ENCODE peak calls at places on chromosome 5, in six cellular contexts. S is GM12878, X is H1, L is HepG2, H is GM12891, D is K562. O is an unnamed sample.

GRCh38 chr5:115429345-115429940 is 115.1 kb downstream of the FEM1C start:
- DNase-seq in L (no peak), H (no peak), D (no peak), X (no peak), S (no peak), O (no peak)

GRCh38 chr5:42021119-42021518 is 96.0 kb downstream of the FBXO4 start:
- DNase-seq in H (no peak), D (no peak), X (no peak), L (no peak), S (no peak), O (no peak)

GRCh38 chr5:72917371-72917776 is 38.5 kb upstream of the FCHO2 start:
- DNase-seq in S (no peak), X (no peak), L (no peak), H (no peak), D (no peak), O (no peak)

GRCh38 chr5:66157046-66157445 is 12.9 kb downstream of the SREK1 start:
- DNase-seq in L (no peak), S (no peak), D (no peak), H (no peak), X (no peak), O (no peak)

GRCh38 chr5:53373420-53374188 is 106.8 kb upstream of the FST start:
- DNase-seq in D (no peak), L (no peak), S (no peak), H (no peak), X (no peak), O (no peak)

GRCh38 chr5:35665066-35665465 is 47.4 kb downstream of the SPEF2 start:
- DNase-seq in S (no peak), H (no peak), X (no peak), D (no peak), L (no peak), O (no peak)

GRCh38 chr5:103224118-103224893 is 34.3 kb upstream of the MACIR start:
- DNase-seq in H (no peak), L (peak), S (peak), D (peak), X (peak), O (peak)

GRCh38 chr5:125558466-125558865 is 812.0 kb upstream of the ZNF608 start:
- DNase-seq in S (no peak), D (no peak), X (no peak), H (no peak), L (no peak), O (no peak)

GRCh38 chr5:140240987-140241706 is 61.8 kb downstream of the PFDN1 start:
- DNase-seq in L (peak), H (no peak), D (peak), X (peak), S (no peak), O (no peak)

GRCh38 chr5:102811962-102812361 is 56.9 kb downstream of the PAM start:
- DNase-seq in D (no peak), L (no peak), H (no peak), S (no peak), X (no peak), O (no peak)

GRCh38 chr5:61796773-61797172 is 464.7 kb downstream of the ZSWIM6 start:
- DNase-seq in L (no peak), X (no peak), S (no peak), D (no peak), H (no peak), O (no peak)

GRCh38 chr5:123813251-123813650 is 301.3 kb downstream of the CSNK1G3 start:
- DNase-seq in X (no peak), L (no peak), D (no peak), S (no peak), H (no peak), O (no peak)

GRCh38 chr5:76691470-76692273 is 24.3 kb upstream of the F2R start:
- DNase-seq in D (no peak), H (no peak), X (no peak), S (peak), L (no peak), O (no peak)

GRCh38 chr5:180084638-180085561 is 13.3 kb upstream of the RNF130 start:
- DNase-seq in S (no peak), X (peak), L (peak), H (no peak), D (no peak), O (no peak)

GRCh38 chr5:175747539-175748060 is 89.7 kb downstream of the HRH2 start:
- DNase-seq in L (no peak), S (no peak), H (no peak), X (peak), D (no peak), O (no peak)

GRCh38 chr5:45252991-45253390 is 443.2 kb downstream of the HCN1 start:
- DNase-seq in L (no peak), D (no peak), H (no peak), S (no peak), X (no peak), O (no peak)

GRCh38 chr5:53418844-53419243 is 61.6 kb upstream of the FST start:
- DNase-seq in D (no peak), H (no peak), L (no peak), X (no peak), S (no peak), O (no peak)

GRCh38 chr5:177445052-177446016 is 1.3 kb upstream of the PRR7 start:
- DNase-seq in S (no peak), X (no peak), L (no peak), H (no peak), D (no peak), O (no peak)

GRCh38 chr5:177447066-177447610 is 524 bp downstream of the PRR7 start:
- DNase-seq in X (peak), D (peak), H (peak), L (no peak), S (no peak), O (peak)

GRCh38 chr5:177448244-177448950 is 1.8 kb downstream of the PRR7 start:
- DNase-seq in S (no peak), D (no peak), H (no peak), X (no peak), L (no peak), O (no peak)

GRCh38 chr5:177447611-177448243 is 1.1 kb downstream of the PRR7 start:
- DNase-seq in H (no peak), S (no peak), X (peak), D (peak), L (peak), O (no peak)

DNA sequence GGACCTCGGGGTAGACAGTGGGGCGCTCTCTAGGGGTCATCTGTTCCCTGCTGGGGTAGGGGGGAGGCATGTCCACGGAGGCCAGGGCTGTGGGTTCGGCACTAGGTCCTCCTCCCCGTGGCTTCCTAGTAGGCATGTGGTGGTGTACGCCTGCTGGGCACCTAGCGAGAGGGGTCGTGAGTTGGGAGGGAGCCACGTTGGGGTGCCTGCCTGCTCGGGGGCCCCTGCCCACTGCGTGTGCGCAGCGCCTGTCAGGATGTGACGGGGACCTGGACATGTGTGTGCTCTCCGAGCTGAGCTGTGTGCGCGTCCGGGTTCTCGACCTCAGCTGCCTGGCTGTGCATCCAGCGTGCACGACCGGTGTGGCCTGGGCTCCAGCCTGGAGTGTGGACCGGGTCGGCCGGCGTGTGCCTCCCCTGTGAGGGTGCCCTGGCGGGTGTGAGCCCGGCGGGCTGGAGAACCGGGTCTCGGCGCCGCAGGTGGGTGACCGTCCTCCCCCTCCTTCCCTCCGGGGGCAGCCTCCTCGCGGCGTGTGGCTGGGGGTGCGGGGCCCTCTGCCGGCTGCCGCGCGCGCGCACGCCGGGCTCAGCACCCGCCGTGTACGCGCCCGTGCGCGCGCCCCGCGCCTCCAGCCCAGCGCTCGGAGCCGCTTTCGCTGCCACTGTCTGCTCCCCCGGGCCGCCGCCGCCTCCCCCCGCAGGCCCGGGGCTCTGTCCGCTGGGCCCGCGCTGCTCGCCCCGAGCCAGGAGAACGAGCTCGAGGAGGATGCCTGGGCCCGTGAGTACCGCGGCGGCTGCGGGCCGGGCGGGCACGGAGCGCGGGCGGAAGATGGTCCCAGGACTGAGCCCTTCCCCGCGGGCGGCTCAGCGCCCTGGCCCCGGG is at the start of gene PRR7:
- DNase-seq in X (peak), D (peak), S (no peak), L (no peak), H (peak), O (peak)
- TF ChIP-seq POLR2A in X (no peak), D (peak), S (no peak), L (no peak), H (peak), O (peak)

DNA sequence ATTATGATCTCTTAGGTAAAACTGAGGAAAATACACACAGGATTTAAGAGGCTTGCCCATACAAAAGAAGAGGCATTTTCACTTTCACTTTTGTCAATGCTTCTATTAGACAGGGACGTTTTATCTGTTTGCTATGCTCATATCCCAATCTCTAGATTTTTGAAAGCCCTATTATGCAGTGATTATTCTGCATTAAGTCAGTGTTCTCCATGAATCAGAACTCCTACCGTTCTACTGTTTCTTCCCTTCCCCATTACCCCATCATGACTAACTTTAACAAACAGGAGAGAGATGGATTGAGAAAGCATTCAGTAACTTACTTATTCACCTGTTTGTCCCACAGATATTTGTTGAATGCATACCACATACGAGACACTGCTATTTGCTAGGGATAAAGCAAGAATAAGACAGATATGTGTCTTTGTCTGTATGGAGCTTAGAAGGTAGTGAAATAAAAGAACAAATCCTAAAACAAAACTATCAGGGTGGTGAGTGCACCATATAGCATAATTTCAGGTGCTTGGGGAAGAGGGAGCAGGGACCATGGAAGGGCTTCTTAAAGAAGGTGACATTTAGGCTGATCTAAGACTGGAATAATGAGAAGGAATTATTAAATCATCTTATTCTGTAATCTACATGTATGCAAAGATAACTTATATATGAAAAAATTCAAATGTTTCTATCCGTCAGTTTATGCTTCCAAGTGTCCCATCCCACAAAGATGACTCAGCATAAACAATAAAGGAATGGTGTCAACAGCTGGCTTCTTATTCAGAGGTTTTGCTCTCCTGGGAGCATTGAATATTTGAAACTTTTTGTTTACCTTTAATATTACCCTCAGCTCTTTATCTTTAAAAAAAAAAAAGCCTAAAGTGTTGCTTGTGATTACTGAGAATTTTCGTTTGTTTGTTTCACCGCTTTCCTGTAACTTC is 328.1 kb downstream of the HINT1 start:
- DNase-seq in L (no peak), D (no peak), S (peak), H (no peak), X (no peak), O (no peak)
- TF ChIP-seq TAF1 in L (no peak), D (no peak), S (no peak), H (no peak), X (no peak), O (no peak)

GRCh38 chr5:40676643-40677333 is 2.9 kb upstream of the PTGER4 start:
- DNase-seq in H (no peak), L (no peak), X (no peak), S (no peak), D (no peak), O (no peak)
- TF ChIP-seq POLR2AphosphoS5 in H (no peak), L (no peak), X (no peak), S (no peak), D (no peak), O (no peak)

GRCh38 chr5:141878771-141879759 is 855 bp upstream of the PCDH1 start:
- DNase-seq in S (peak), X (peak), D (peak), H (peak), L (peak), O (no peak)
- TF ChIP-seq POLR2A in S (no peak), X (no peak), D (no peak), H (no peak), L (no peak), O (no peak)

DNA sequence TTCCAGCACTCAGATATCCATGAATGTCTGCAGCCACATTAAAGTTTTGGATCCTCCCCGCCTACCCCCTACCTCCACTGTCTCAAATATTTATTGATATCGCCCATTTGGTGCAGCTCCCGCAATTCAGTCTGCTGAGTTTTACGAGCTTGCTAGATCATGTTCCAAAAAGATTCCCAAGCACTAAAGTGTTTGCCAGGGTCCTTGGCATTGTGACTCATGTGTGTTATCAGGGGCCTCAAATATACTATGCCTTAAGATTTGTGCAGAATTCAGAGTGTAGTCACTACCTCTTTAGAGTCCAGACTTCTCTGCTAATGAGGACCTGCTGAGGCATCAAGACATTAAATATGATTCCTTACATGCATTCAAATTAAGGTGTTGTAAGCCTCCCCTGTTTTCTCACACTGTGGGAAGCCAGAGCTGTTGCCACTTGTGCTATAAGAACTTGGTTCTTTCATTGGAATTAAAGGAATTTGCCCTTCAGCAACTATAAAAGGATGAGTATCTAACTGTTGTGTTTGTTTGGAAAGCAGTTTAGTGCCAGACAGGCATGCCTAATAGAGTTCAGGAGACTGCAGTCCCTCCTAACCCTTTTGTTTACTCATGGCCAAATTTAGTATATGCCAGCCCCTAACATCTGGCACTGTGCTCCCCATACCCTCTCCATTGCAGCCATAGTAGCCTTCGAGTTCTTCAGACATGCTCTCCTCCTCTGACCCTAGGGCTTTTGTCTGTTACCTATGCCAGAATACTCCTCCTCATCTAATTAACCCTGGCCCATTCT is 316.4 kb downstream of the NR3C1 start:
- DNase-seq in H (no peak), X (no peak), S (no peak), D (no peak), L (peak), O (no peak)
- TF ChIP-seq TAF1 in H (no peak), X (no peak), S (no peak), D (no peak), L (no peak), O (no peak)

GRCh38 chr5:173887610-173888472 is at the start of gene CPEB4:
- DNase-seq in L (peak), S (peak), H (peak), D (peak), X (peak), O (peak)
- TF ChIP-seq POLR2AphosphoS5 in L (peak), S (peak), H (peak), D (peak), X (peak), O (peak)

GRCh38 chr5:108562205-108562454 is 180.2 kb upstream of the FBXL17 start:
- DNase-seq in H (no peak), S (no peak), L (no peak), X (no peak), D (no peak), O (no peak)

GRCh38 chr5:108564441-108564840 is 182.5 kb upstream of the FBXL17 start:
- DNase-seq in S (no peak), D (no peak), X (no peak), H (no peak), L (no peak), O (no peak)

GRCh38 chr5:108557686-108558085 is 175.8 kb upstream of the FBXL17 start:
- DNase-seq in H (no peak), L (no peak), S (no peak), D (no peak), X (no peak), O (no peak)

GRCh38 chr5:108560581-108560980 is 178.7 kb upstream of the FBXL17 start:
- DNase-seq in X (no peak), H (no peak), D (no peak), S (no peak), L (no peak), O (no peak)

DNA sequence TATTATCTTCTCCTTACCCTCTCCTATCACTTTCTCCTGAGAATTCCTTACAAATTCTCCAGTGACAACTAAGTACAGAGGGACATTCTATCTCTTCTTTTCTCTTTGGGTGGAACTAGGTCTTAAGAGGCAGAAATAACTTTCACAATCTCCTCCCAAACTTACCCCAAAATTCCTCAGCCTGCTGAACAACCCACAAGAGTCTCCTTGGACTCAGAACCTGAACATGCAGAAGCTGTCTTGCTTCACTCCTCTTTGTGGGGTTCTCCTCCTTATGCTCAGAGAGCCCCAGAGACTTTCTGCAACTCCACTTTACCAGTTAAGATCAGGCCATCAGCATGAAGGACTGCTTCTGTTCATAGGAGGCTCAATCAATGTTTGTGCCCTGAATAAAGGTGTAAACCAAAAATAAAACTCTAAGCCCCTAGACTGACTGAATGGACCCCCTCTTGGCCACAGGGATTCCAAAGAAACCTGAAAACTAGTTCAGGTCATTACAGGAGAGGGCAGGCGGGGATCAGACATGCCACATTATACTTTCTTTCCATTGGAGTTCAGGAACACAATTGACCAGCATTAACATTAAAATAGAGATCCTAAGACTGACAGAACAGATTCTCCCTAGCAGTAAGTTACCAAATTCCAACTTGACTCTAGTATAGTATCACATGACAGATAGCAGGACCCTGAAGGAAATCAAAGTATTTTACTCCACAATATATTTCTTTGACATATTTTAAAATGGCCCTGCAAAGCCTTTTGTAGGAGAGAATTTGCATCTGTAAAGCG is 179.7 kb upstream of the FBXL17 start:
- DNase-seq in S (no peak), L (no peak), H (no peak), D (no peak), X (no peak), O (no peak)
- TF ChIP-seq POLR2A in S (no peak), L (no peak), H (no peak), D (no peak), X (no peak), O (no peak)

GRCh38 chr5:68898961-68899471 is 194.8 kb upstream of the SLC30A5 start:
- DNase-seq in S (no peak), X (no peak), D (no peak), L (no peak), H (no peak), O (no peak)
- TF ChIP-seq TAF1 in S (no peak), X (no peak), D (no peak), L (no peak), H (no peak), O (no peak)